ENCODE peak calls at places on chromosomes 7 and 10, in ten cellular contexts. B is body of pancreas; X is activated naive CD8-positive, alpha-beta T cell treated with anti-CD3 and anti-CD28 coated beads, Interleukin-2, amount 50 U/mL, for 24 hours; W is Kasumi-1; H is HFFc6; Y is fibroblast of lung; Q is B cell; O is non-pigmented ciliary epithelial cell; T is AG08395; L is putamen. U is an unnamed sample.

GRCh38 chr7:4817178-4817905 is 41.9 kb downstream of the AP5Z1 start:
- DNase-seq in B (no peak), X (no peak), W (no peak), H (no peak), Y (no peak), Q (no peak), O (no peak), T (no peak), L (no peak), U (no peak)

GRCh38 chr10:75418287-75418686 is 13.1 kb upstream of the LRMDA start:
- DNase-seq in B (no peak), X (no peak), W (no peak), H (no peak), Y (no peak), Q (no peak), O (no peak), T (no peak), L (no peak), U (no peak)

GRCh38 chr10:113929522-113929921 is 75.1 kb downstream of the NHLRC2 start:
- DNase-seq in B (no peak), X (no peak), W (no peak), H (no peak), Y (no peak), Q (no peak), O (no peak), T (no peak), L (no peak), U (no peak)

GRCh38 chr10:123606955-123607354 is 59.2 kb upstream of the GPR26 start:
- DNase-seq in B (no peak), X (no peak), W (no peak), H (no peak), Y (no peak), Q (no peak), O (no peak), T (no peak), L (no peak), U (no peak)

GRCh38 chr10:89207801-89208551 is 859 bp upstream of the CH25H start:
- DNase-seq in B (peak), X (peak), W (no peak), H (no peak), Y (no peak), Q (no peak), O (no peak), T (peak), L (no peak), U (no peak)

GRCh38 chr10:23981520-23982309 is 227.2 kb upstream of the KIAA1217 start:
- DNase-seq in B (no peak), X (no peak), W (peak), H (no peak), Y (no peak), Q (no peak), O (no peak), T (no peak), L (no peak), U (no peak)

GRCh38 chr7:129262333-129262732 is 37.5 kb downstream of the AHCYL2 start:
- DNase-seq in B (no peak), X (no peak), W (no peak), H (no peak), Y (peak), Q (no peak), O (no peak), T (no peak), L (no peak), U (peak)

GRCh38 chr7:2510909-2511768 is 8.4 kb upstream of the LFNG start:
- DNase-seq in B (no peak), X (peak), W (peak), H (no peak), Y (no peak), Q (peak), O (no peak), T (no peak), L (no peak), U (no peak)

GRCh38 chr7:44289341-44290249 is 35.8 kb downstream of the CAMK2B start:
- DNase-seq in B (peak), X (no peak), W (no peak), H (no peak), Y (no peak), Q (no peak), O (no peak), T (no peak), L (no peak), U (no peak)

GRCh38 chr10:128180843-128181242 is 54.6 kb upstream of the MKI67 start:
- DNase-seq in B (no peak), X (peak), W (peak), H (no peak), Y (no peak), Q (no peak), O (no peak), T (no peak), L (no peak), U (no peak)

GRCh38 chr7:128399991-128400390 is 9.8 kb downstream of the IMPDH1 start:
- DNase-seq in B (no peak), X (no peak), W (no peak), H (no peak), Y (no peak), Q (no peak), O (no peak), T (no peak), L (no peak), U (no peak)

U was measured in H4.